ENCODE peak calls at places on chromosome 16, in four cellular contexts. I is heart right ventricle, B is Peyer's patch, M is ascending aorta. P is an unnamed sample.

GRCh38 chr16:24246911-24247607 is 9.1 kb upstream of the CACNG3 start:
- DNase-seq in I (no peak), B (no peak), M (no peak), P (no peak)

GRCh38 chr16:79751785-79752184 is 151.2 kb upstream of the MAF start:
- DNase-seq in B (peak; percentile 52), I (peak; percentile 59), M (peak; percentile 82), P (no peak)

GRCh38 chr16:10976663-10977062 is 32.3 kb downstream of the CLEC16A start:
- DNase-seq in I (no peak), M (no peak), B (no peak), P (no peak)

GRCh38 chr16:78984887-78985464 is 615.6 kb downstream of the MAF start:
- DNase-seq in I (peak; percentile 23), B (no peak), M (no peak), P (peak; percentile 84)

GRCh38 chr16:46720619-46721018 is 27.5 kb downstream of the MYLK3 start:
- DNase-seq in I (no peak), B (no peak), M (no peak), P (no peak)

GRCh38 chr16:48561960-48562393 is 48.0 kb downstream of the N4BP1 start:
- DNase-seq in M (no peak), I (no peak), B (no peak), P (no peak)

GRCh38 chr16:29710227-29711219 is 31.5 kb downstream of the QPRT start:
- DNase-seq in M (no peak), I (peak; percentile 21), B (peak; percentile 60), P (peak; percentile 80)

GRCh38 chr16:87328846-87329245 is 11.7 kb upstream of the C16orf95 start:
- DNase-seq in M (no peak), I (no peak), B (peak; percentile 81), P (no peak)

GRCh38 chr16:52572656-52573055 is 25.7 kb upstream of the TOX3 start:
- DNase-seq in I (no peak), B (no peak), M (no peak), P (peak; percentile 32)

GRCh38 chr16:53872248-53873221 is 168.6 kb downstream of the FTO start:
- DNase-seq in I (no peak), M (no peak), B (no peak), P (no peak)

GRCh38 chr16:67914758-67915622 is 16.7 kb downstream of the CTRL start:
- DNase-seq in M (no peak), B (no peak), I (no peak), P (no peak)

GRCh38 chr16:13014516-13014915 is 113.1 kb downstream of the SHISA9 start:
- DNase-seq in M (no peak), I (no peak), B (no peak), P (no peak)

GRCh38 chr16:85954927-85955539 is 56.1 kb downstream of the IRF8 start:
- DNase-seq in I (no peak), M (no peak), B (no peak), P (no peak)

GRCh38 chr16:83808573-83809014 is 816 bp downstream of the HSBP1 start:
- DNase-seq in M (no peak), B (no peak), I (no peak), P (peak; percentile 17)

GRCh38 chr16:71626018-71626857 is at the start of gene MARVELD3:
- DNase-seq in M (peak; percentile 63), I (no peak), B (peak; percentile 91), P (peak; percentile 89)

GRCh38 chr16:76946879-76947278 is 244.1 kb upstream of the MON1B start:
- DNase-seq in M (no peak), B (no peak), I (no peak), P (no peak)

GRCh38 chr16:70737377-70738082 is 51.7 kb upstream of the MTSS2 start:
- DNase-seq in B (peak; percentile 77), M (peak; percentile 85), I (peak; percentile 74), P (peak; percentile 14)

GRCh38 chr16:12268602-12269001 is 292.1 kb downstream of the SNX29 start:
- DNase-seq in I (no peak), B (no peak), M (no peak), P (no peak)

GRCh38 chr16:53743149-53743566 is 39.2 kb downstream of the FTO start:
- DNase-seq in I (no peak), B (peak; percentile 59), M (no peak), P (peak; percentile 43)

GRCh38 chr16:84406006-84406963 is 37.9 kb downstream of the ATP2C2 start:
- DNase-seq in I (no peak), M (no peak), B (no peak), P (no peak)

GRCh38 chr16:17459903-17460521 is 10.7 kb downstream of the XYLT1 start:
- DNase-seq in B (peak; percentile 78), M (no peak), I (no peak), P (no peak)

GRCh38 chr16:89007371-89008249 is 30.6 kb upstream of the CBFA2T3 start:
- DNase-seq in B (no peak), M (peak; percentile 19), I (no peak), P (no peak)

GRCh38 chr16:73172621-73173312 is 124.8 kb upstream of the ZFHX3 start:
- DNase-seq in I (peak; percentile 86), B (peak; percentile 70), M (peak; percentile 86), P (peak; percentile 64)

GRCh38 chr16:68444058-68444657 is 4.2 kb downstream of the SMPD3 start:
- DNase-seq in I (peak; percentile 36), M (no peak), B (peak; percentile 53), P (peak; percentile 43)

GRCh38 chr16:77675464-77676324 is 46.6 kb upstream of the NUDT7 start:
- DNase-seq in M (peak; percentile 88), I (peak; percentile 71), B (peak; percentile 86), P (peak; percentile 66)

DNA sequence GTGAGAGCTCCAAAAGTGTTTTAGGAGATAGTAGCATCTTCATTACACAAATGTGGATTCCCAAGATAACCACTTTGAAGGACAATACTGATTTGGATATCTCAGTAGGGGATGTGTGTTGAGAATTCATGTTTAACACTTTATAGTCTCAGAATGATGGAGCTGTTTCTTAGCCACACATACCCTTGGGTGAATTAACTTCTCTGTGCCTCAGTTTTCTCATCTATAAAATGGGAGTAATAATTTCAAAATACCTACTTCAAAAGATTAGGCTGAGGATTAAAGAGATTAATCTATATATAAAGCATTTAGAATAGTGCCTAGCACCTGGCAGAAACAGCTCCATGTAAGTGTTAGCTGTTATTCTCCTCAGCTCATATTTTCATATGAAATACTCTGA is 19.0 kb downstream of the LPCAT2 start:
- DNase-seq in M (no peak), I (no peak), B (no peak), P (no peak)
- H3K27ac ChIP-seq in M (no peak overlapping the region), I (no peak overlapping the region), B (no peak overlapping the region), P (no peak overlapping the region)

DNA sequence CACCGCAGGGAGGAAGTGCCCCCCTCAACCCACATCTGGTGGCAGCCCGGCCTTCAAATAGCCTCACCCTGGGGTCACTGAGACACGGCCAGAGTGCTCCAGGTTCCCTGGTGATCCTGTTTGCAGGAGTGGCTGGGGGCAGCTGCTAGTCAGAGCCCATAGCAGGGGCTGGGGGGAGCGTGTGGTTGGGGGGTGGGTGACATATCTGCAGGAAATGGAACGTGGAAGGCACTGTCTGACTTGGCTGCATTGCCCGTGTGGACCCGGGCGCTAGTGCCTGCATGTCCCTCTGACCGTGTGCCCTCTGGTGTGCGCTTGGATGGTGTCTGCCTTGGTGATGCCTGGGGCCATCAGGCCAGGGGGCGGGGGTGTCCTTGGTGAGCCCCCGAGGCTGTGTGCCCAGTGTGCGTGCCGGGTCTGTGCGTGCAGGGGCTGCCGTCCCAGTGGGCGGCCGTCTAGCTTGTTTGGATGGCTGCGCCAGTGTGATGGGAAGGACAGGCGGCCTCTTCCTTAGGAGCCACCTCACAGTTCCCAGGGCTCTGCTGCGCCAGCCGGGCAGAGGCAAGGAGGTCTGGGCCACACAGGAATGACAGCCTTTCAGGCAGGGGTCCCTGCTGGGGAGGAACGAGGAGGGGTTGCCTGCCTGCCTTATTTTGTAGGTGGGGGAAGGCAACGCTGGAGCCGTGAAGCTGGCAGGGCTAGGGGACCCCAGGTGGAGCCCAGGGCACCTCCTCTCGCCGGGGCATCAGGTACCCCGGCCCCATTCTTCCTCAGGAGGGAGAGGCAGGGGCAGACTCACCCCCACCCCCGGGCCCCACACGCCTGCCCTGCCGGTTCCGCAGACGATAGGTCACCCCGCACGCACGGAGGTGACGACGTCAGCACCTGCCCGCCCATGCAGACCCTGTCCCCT is 642 bp downstream of the NDRG4 start:
- DNase-seq in M (no peak), B (no peak), I (no peak), P (no peak)
- H3K4me3 ChIP-seq in M (peak overlapping the region; percentile 54), B (peak overlapping the region; percentile 29), I (peak overlapping the region; percentile 21), P (no peak overlapping the region)

DNA sequence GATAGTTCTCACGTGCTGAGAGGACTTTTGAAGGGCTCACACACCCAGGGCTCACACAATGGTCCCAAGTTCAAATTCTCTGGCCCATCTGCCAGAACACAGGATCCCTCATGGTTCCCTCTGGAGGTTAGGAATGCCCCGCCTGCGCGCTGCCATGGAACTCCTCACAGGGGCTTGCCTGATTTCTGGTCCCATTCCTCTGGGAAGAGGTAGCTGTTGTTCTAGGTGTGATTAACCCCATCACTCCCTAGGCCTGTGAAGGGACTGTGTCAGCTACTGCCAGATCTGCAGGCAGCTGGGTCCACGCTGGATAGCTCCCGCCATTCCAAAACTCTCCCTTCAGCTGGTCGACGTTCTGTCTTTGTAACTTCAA is 2.3 kb upstream of the ARMC5 start:
- DNase-seq in B (no peak), I (no peak), M (peak; percentile 58), P (no peak)
- H3K4me1 ChIP-seq in B (peaks cover 12% of the 10 kb centered on the region), I (peaks cover 52% of the 10 kb centered on the region), M (peaks cover 28% of the 10 kb centered on the region), P (peaks cover 6% of the 10 kb centered on the region)

GRCh38 chr16:74700206-74701040 is at the start of gene MLKL:
- DNase-seq in B (peak; percentile 80), I (peak; percentile 39), M (peak; percentile 86), P (peak; percentile 71)
- H3K27ac ChIP-seq in B (peak within 1 kb of the TSS; percentile 77), I (peak within 1 kb of the TSS; percentile 83), M (peak within 1 kb of the TSS; percentile 90), P (peak within 1 kb of the TSS; percentile 57)